ENCODE peak calls at places on chromosomes 2 and 18, in four cellular contexts. Q, C, W and I are unnamed samples.

GRCh38 chr2:42931147-42931817 is 138.9 kb upstream of the HAAO start:
- DNase-seq in Q (peak; percentile 52), C (no peak), W (no peak), I (no peak)

GRCh38 chr18:40984856-40985255 is 970.2 kb upstream of the PIK3C3 start:
- DNase-seq in Q (no peak), C (no peak), W (peak; percentile 70), I (no peak)

GRCh38 chr18:957829-958228 is 53.2 kb downstream of the ADCYAP1 start:
- DNase-seq in Q (no peak), C (no peak), W (no peak), I (no peak)

GRCh38 chr2:73232471-73233153 is 427 bp downstream of the PRADC1 start:
- DNase-seq in Q (no peak), C (no peak), W (peak; percentile 18), I (no peak)

GRCh38 chr2:148552675-148553331 is 91.7 kb upstream of the EPC2 start:
- DNase-seq in Q (no peak), C (no peak), W (peak; percentile 15), I (no peak)

GRCh38 chr2:183164111-183165015 is 40.1 kb downstream of the NUP35 start:
- DNase-seq in Q (no peak), C (no peak), W (no peak), I (peak; percentile 24)

GRCh38 chr2:233802132-233802815 is 24.1 kb downstream of the MROH2A start:
- DNase-seq in Q (no peak), C (peak; percentile 9), W (no peak), I (no peak)

GRCh38 chr18:64032312-64032711 is 62.4 kb downstream of the SERPINB8 start:
- DNase-seq in Q (no peak), C (no peak), W (no peak), I (no peak)

GRCh38 chr2:161681043-161681442 is 56.8 kb downstream of the SLC4A10 start:
- DNase-seq in Q (no peak), C (no peak), W (peak; percentile 35), I (peak; percentile 66)

GRCh38 chr18:71115261-71115660 is 826.4 kb downstream of the SOCS6 start:
- DNase-seq in Q (no peak), C (no peak), W (peak; percentile 50), I (no peak)

GRCh38 chr18:28735731-28736130 is 558.8 kb upstream of the CDH2 start:
- DNase-seq in Q (no peak), C (no peak), W (peak; percentile 59), I (peak; percentile 67)

GRCh38 chr2:156955701-156956100 is 301.8 kb upstream of the GALNT5 start:
- DNase-seq in Q (no peak), C (no peak), W (no peak), I (no peak)

GRCh38 chr2:230930149-230930780 is 5.2 kb upstream of the GPR55 start:
- DNase-seq in Q (no peak), C (no peak), W (no peak), I (no peak)

GRCh38 chr2:159229476-159230144 is 56.9 kb downstream of the WDSUB1 start:
- DNase-seq in Q (no peak), C (no peak), W (no peak), I (no peak)

GRCh38 chr18:74389991-74390390 is 67.1 kb downstream of the DIPK1C start:
- DNase-seq in Q (no peak), C (no peak), W (no peak), I (no peak)

GRCh38 chr18:74388227-74388626 is 68.9 kb downstream of the DIPK1C start:
- DNase-seq in Q (no peak), C (no peak), W (no peak), I (no peak)

GRCh38 chr18:74390900-74391299 is 66.2 kb downstream of the DIPK1C start:
- DNase-seq in Q (no peak), C (no peak), W (no peak), I (no peak)

GRCh38 chr18:74389161-74389927 is 67.8 kb downstream of the DIPK1C start:
- DNase-seq in Q (peak; percentile 10), C (no peak), W (no peak), I (peak; percentile 0)

GRCh38 chr18:74387362-74387761 is 69.7 kb downstream of the DIPK1C start:
- DNase-seq in Q (no peak), C (peak; percentile 55), W (no peak), I (no peak)
- TF ChIP-seq CTCF in Q (no peak), C (no peak), W (no peak), I (no peak)

GRCh38 chr18:55847960-55848359 is 260.0 kb upstream of the TCF4 start:
- DNase-seq in Q (no peak), C (no peak), W (no peak), I (no peak)
- TF ChIP-seq CTCF in Q (no peak), C (no peak), W (no peak), I (no peak)

DNA sequence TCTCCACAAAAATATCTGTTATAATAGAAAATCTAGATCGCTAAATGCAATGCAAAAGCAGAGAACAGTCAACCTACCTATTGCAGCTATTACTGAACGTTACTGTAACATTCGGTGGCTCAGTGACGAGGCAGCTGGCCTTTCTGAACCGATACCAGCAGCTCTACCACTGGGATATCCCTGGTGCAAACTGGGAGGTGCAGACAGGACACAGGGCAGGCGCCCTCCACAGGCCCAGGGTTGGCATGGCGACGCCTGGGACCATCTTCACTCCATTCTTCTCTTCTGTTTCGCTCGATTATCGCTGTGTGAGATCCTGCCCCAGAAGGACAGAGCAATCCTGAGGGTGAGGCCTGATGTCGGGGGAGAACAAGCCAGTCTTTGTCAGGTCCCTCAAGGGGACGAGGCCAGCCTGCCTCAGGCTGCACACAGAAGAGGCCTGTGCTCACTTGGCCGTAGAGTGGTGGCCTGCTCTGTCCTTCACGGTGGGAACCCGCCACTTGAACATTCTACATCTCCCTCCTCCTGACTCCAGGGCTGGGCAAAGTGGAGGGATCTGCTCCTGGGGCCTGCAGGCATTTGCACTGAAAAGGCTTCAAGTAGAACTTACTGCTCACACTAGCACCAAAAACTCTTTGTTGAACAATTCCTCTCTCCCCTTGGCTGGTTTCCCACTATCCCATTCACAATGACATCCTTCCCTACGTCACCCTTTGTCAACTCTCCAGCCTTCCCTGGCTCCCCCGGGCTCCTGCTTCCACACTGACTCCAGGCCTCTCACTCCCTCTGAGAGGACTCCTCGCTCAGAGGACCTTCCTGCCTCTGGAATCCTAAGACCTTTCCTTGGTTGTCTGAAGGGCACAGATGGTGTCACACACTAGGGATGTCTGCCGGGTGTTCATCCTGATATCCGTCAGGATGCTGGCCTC is 49.7 kb downstream of the CYRIA start:
- DNase-seq in Q (no peak), C (no peak), W (no peak), I (no peak)
- TF ChIP-seq CTCF in Q (no peak), C (no peak), W (no peak), I (no peak)

DNA sequence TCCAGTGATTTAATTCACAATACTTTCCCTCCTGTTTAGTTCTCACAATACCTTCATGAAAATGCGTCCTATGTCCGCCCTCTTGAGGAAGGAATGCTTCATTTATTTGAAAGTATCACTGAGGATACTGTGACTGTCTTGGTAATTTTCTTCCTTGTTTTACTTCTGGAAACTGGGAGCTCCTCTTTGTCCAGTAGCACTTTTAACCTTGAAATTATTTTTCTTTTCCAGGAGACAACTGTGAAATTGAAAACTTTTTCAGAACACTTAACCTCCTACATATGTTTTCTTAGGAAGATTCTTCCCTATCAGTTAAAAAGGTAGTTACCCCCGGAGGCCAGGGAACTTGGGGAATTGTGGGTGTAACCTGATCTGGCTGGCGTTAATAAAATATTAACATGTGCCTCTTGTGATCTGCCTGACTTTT is 58.9 kb upstream of the STON1 start:
- DNase-seq in Q (peak; percentile 22), C (no peak), W (peak; percentile 83), I (peak; percentile 80)
- TF ChIP-seq CTCF in Q (peak; percentile 87), C (peak; percentile 69), W (peak; percentile 27), I (peak; percentile 55)

GRCh38 chr2:96477458-96477857 is 27.7 kb downstream of the NEURL3 start:
- DNase-seq in Q (no peak), C (no peak), W (no peak), I (no peak)
- TF ChIP-seq CTCF in Q (no peak), C (no peak), W (no peak), I (no peak)

GRCh38 chr2:197113221-197113831 is 186.8 kb upstream of the PGAP1 start:
- DNase-seq in Q (no peak), C (no peak), W (peak; percentile 65), I (no peak)
- TF ChIP-seq CTCF in Q (peak; percentile 82), C (peak; percentile 74), W (peak; percentile 41), I (peak; percentile 49)